ENCODE peak calls at places on chromosomes 6 and 20, in five cellular contexts. D is G401; X is stimulated activated CD4-positive, alpha-beta T cell treated with anti-CD3 and anti-CD28 coated beads, Interleukin-12 subunit alpha, Interleukin-12 subunit beta, amount 100 ng/mL, for 24 hours; J is ELR; R is frontal cortex. O is an unnamed sample.

GRCh38 chr6:30889921-30890645 is 5.8 kb downstream of the DDR1 start:
- DNase-seq in D (no peak), X (no peak), J (no peak), R (peak; percentile 73), O (no peak)

GRCh38 chr6:146870765-146871164 is 272.0 kb downstream of the ADGB start:
- DNase-seq in D (no peak), X (no peak), J (no peak), R (no peak), O (no peak)

GRCh38 chr6:84524636-84525035 is 239.8 kb downstream of the TBX18 start:
- DNase-seq in D (no peak), X (no peak), J (peak; percentile 34), R (no peak), O (no peak)

GRCh38 chr6:119351005-119351394 is 1.4 kb upstream of the MAN1A1 start:
- DNase-seq in D (no peak), X (no peak), J (peak; percentile 53), R (no peak), O (no peak)

GRCh38 chr20:33653900-33654596 is 8.1 kb upstream of the C20orf144 start:
- DNase-seq in D (no peak), X (no peak), J (no peak), R (no peak), O (no peak)

GRCh38 chr6:164247106-164247505 is 832.6 kb downstream of the QKI start:
- DNase-seq in D (peak; percentile 7), X (no peak), J (peak; percentile 13), R (no peak), O (no peak)

GRCh38 chr20:20877079-20877478 is 164.6 kb upstream of the RALGAPA2 start:
- DNase-seq in D (no peak), X (no peak), J (no peak), R (no peak), O (no peak)

GRCh38 chr6:79506251-79506650 is 31.0 kb downstream of the LCA5 start:
- DNase-seq in D (no peak), X (no peak), J (peak; percentile 46), R (no peak), O (no peak)

GRCh38 chr6:119078449-119079287 is at the start of gene FAM184A:
- DNase-seq in D (peak; percentile 81), X (peak; percentile 56), J (peak; percentile 44), R (peak; percentile 76), O (peak; percentile 77)

GRCh38 chr6:162621246-162621645 is 106.3 kb downstream of the PRKN start:
- DNase-seq in D (no peak), X (no peak), J (peak; percentile 61), R (no peak), O (no peak)

GRCh38 chr6:37657117-37657886 is 40.4 kb downstream of the MDGA1 start:
- DNase-seq in D (no peak), X (no peak), J (peak; percentile 83), R (no peak), O (no peak)

GRCh38 chr6:170207586-170207985 is 83.3 kb downstream of the DLL1 start:
- DNase-seq in D (no peak), X (no peak), J (no peak), R (no peak), O (no peak)

GRCh38 chr6:150417899-150418824 is 49.4 kb downstream of the IYD start:
- DNase-seq in D (peak; percentile 71), X (no peak), J (peak; percentile 73), R (peak; percentile 46), O (no peak)

GRCh38 chr6:156881687-156882629 is 104.8 kb downstream of the ARID1B start:
- DNase-seq in D (no peak), X (no peak), J (no peak), R (no peak), O (no peak)

GRCh38 chr6:111427341-111428116 is 55.5 kb downstream of the REV3L start:
- DNase-seq in D (no peak), X (peak; percentile 6), J (peak; percentile 95), R (no peak), O (no peak)

GRCh38 chr6:2047855-2048254 is 197.6 kb downstream of the GMDS start:
- DNase-seq in D (no peak), X (no peak), J (no peak), R (no peak), O (no peak)

GRCh38 chr6:130421567-130421966 is 55.8 kb downstream of the TMEM200A start:
- DNase-seq in D (no peak), X (no peak), J (peak; percentile 90), R (no peak), O (no peak)

GRCh38 chr6:16770701-16771569 is 9.7 kb upstream of the ATXN1 start:
- DNase-seq in D (peak; percentile 54), X (peak; percentile 68), J (peak; percentile 88), R (peak; percentile 32), O (peak; percentile 61)

GRCh38 chr6:41759106-41759904 is 12.1 kb upstream of the PGC start:
- DNase-seq in D (no peak), X (no peak), J (no peak), R (no peak), O (no peak)

GRCh38 chr6:157383471-157383870 is 2.5 kb downstream of the ZDHHC14 start:
- DNase-seq in D (peak; percentile 59), X (no peak), J (no peak), R (no peak), O (no peak)

GRCh38 chr6:34205466-34205865 is 31.2 kb upstream of the HMGA1 start:
- DNase-seq in D (no peak), X (no peak), J (peak; percentile 49), R (no peak), O (no peak)

GRCh38 chr6:53796451-53796780 is 1.6 kb downstream of the LRRC1 start:
- DNase-seq in D (no peak), X (no peak), J (no peak), R (peak; percentile 26), O (no peak)

GRCh38 chr6:97437087-97437486 is 154.1 kb upstream of the MMS22L start:
- DNase-seq in D (no peak), X (no peak), J (peak; percentile 60), R (peak; percentile 4), O (no peak)

GRCh38 chr20:17281478-17281877 is 54.6 kb downstream of the PCSK2 start:
- DNase-seq in D (peak; percentile 21), X (peak; percentile 6), J (peak; percentile 12), R (no peak), O (no peak)

GRCh38 chr6:26555505-26556262 is 17.5 kb downstream of the HMGN4 start:
- DNase-seq in D (peak; percentile 38), X (no peak), J (peak; percentile 64), R (no peak), O (no peak)

GRCh38 chr20:43916073-43916874 is 1.6 kb downstream of the TOX2 start:
- DNase-seq in D (no peak), X (peak; percentile 8), J (peak; percentile 66), R (no peak), O (no peak)

GRCh38 chr6:170262481-170263088 is 28.3 kb downstream of the DLL1 start:
- DNase-seq in D (no peak), X (no peak), J (no peak), R (no peak), O (no peak)

GRCh38 chr20:3000852-3001523 is 42.4 kb upstream of the GNRH2 start:
- DNase-seq in D (peak; percentile 73), X (no peak), J (peak; percentile 75), R (no peak), O (no peak)

GRCh38 chr6:38813451-38813850 is 98.3 kb downstream of the DNAH8 start:
- DNase-seq in D (no peak), X (no peak), J (no peak), R (no peak), O (no peak)

O was measured in effector memory CD4-positive, alpha-beta T cell.